ENCODE peak calls at places on chromosomes 5 and 9, in ten cellular contexts. W is T-cell; Q is DMS53; G is psoas muscle; P is GF-D8; A is NB4; D is stimulated activated naive CD4-positive, alpha-beta T cell treated with Interleukin-2 at 50 U/mL for 16 hours; B is putamen; E is NCI-H1930; S is fibroblast of the aortic adventitia. L is an unnamed sample.

GRCh38 chr5:62343428-62343827 is 37.4 kb downstream of the KIF2A start:
- DNase-seq in Q (no peak), D (no peak), S (peak; percentile 32), B (no peak), W (no peak), E (no peak), G (no peak), P (no peak), A (no peak), L (no peak)

GRCh38 chr5:15528476-15528875 is 28.5 kb downstream of the FBXL7 start:
- DNase-seq in E (no peak), A (no peak), G (no peak), S (no peak), W (no peak), B (peak; percentile 46), Q (no peak), D (no peak), P (no peak), L (no peak)

GRCh38 chr5:103808464-103809106 is 246.0 kb upstream of the NUDT12 start:
- DNase-seq in P (no peak), A (peak; percentile 50), Q (peak; percentile 84), W (no peak), S (peak; percentile 59), G (no peak), D (no peak), E (no peak), B (peak; percentile 71), L (peak; percentile 58)

GRCh38 chr5:113606298-113607134 is 93.0 kb downstream of the YTHDC2 start:
- DNase-seq in D (peak; percentile 1), E (no peak), Q (peak; percentile 79), S (peak; percentile 71), P (no peak), B (peak; percentile 58), W (no peak), A (peak; percentile 54), G (no peak), L (peak; percentile 51)

GRCh38 chr9:123834907-123835562 is 94.9 kb downstream of the DENND1A start:
- DNase-seq in S (no peak), B (peak; percentile 13), W (no peak), P (peak; percentile 84), D (no peak), A (peak; percentile 83), G (no peak), E (no peak), Q (no peak), L (no peak)

GRCh38 chr5:93053825-93054224 is 527.2 kb downstream of the NR2F1-AS1 start:
- DNase-seq in P (no peak), Q (peak; percentile 24), A (peak; percentile 6), G (no peak), B (no peak), W (no peak), D (no peak), S (peak; percentile 31), E (no peak), L (no peak)

GRCh38 chr5:78719504-78720233 is 71.1 kb upstream of the LHFPL2 start:
- DNase-seq in Q (peak; percentile 40), P (no peak), W (no peak), S (no peak), G (no peak), A (no peak), D (no peak), B (no peak), E (no peak), L (no peak)

GRCh38 chr9:130981002-130981760 is 27.8 kb upstream of the LAMC3 start:
- DNase-seq in Q (no peak), D (no peak), E (no peak), S (no peak), P (peak; percentile 44), A (peak; percentile 89), B (no peak), G (no peak), W (no peak), L (no peak)

GRCh38 chr5:95393279-95393678 is 2.1 kb downstream of the FAM81B start:
- DNase-seq in D (no peak), Q (peak; percentile 43), G (no peak), S (no peak), A (no peak), B (no peak), W (no peak), E (no peak), P (no peak), L (no peak)

GRCh38 chr5:158707534-158707933 is 392.2 kb downstream of the EBF1 start:
- DNase-seq in A (no peak), S (no peak), E (no peak), B (no peak), Q (no peak), D (no peak), G (no peak), W (no peak), P (no peak), L (no peak)

GRCh38 chr5:134581241-134581981 is 51.2 kb downstream of the SAR1B start:
- DNase-seq in D (no peak), W (no peak), G (peak; percentile 53), Q (no peak), P (no peak), S (peak; percentile 15), B (no peak), E (no peak), A (no peak), L (peak; percentile 60)

GRCh38 chr9:126689027-126689825 is 75.5 kb downstream of the LMX1B start:
- DNase-seq in G (no peak), D (no peak), Q (no peak), S (no peak), W (no peak), P (no peak), A (no peak), B (no peak), E (no peak), L (peak; percentile 33)

GRCh38 chr9:37706290-37706689 is 47.3 kb upstream of the TRMT10B start:
- DNase-seq in A (no peak), E (no peak), W (no peak), G (no peak), B (no peak), P (no peak), D (no peak), Q (no peak), S (no peak), L (no peak)

GRCh38 chr9:86329649-86330048 is 24.6 kb downstream of the TUT7 start:
- DNase-seq in Q (no peak), W (no peak), G (no peak), S (peak; percentile 16), E (no peak), A (no peak), P (no peak), B (no peak), D (no peak), L (no peak)